ENCODE peak calls at places on chromosomes 5 and 9, in seven cellular contexts. One of them, this sample, is unnamed.
A peak's percentile ranks its signal among the peaks of the same experiment; 100 is the strongest.

GRCh38 chr5:179974946-179975712 is 67.4 kb upstream of the TBC1D9B start:
- DNase-seq in heart left ventricle: peak; percentile 30
- DNase-seq in psoas muscle: no peak
- DNase-seq in AG04450: no peak
- DNase-seq in A673: peak; percentile 11
- DNase-seq in gastrocnemius medialis: no peak
- DNase-seq in lung: no peak
- DNase-seq in this sample: no peak

GRCh38 chr5:150219861-150220260 is 30.0 kb downstream of the SLC6A7 start:
- DNase-seq in psoas muscle: no peak
- DNase-seq in gastrocnemius medialis: no peak
- DNase-seq in AG04450: no peak
- DNase-seq in A673: no peak
- DNase-seq in heart left ventricle: no peak
- DNase-seq in lung: no peak
- DNase-seq in this sample: no peak

GRCh38 chr5:146762830-146763229 is 115.7 kb downstream of the PPP2R2B start:
- DNase-seq in A673: no peak
- DNase-seq in lung: no peak
- DNase-seq in AG04450: no peak
- DNase-seq in heart left ventricle: no peak
- DNase-seq in psoas muscle: no peak
- DNase-seq in gastrocnemius medialis: no peak
- DNase-seq in this sample: no peak

GRCh38 chr5:92567831-92568450 is 1013.1 kb downstream of the NR2F1-AS1 start:
- DNase-seq in heart left ventricle: no peak
- DNase-seq in lung: no peak
- DNase-seq in A673: no peak
- DNase-seq in psoas muscle: no peak
- DNase-seq in gastrocnemius medialis: no peak
- DNase-seq in AG04450: no peak
- DNase-seq in this sample: no peak

GRCh38 chr5:68771747-68772146 is 322.1 kb upstream of the SLC30A5 start:
- DNase-seq in A673: no peak
- DNase-seq in heart left ventricle: no peak
- DNase-seq in lung: no peak
- DNase-seq in psoas muscle: no peak
- DNase-seq in gastrocnemius medialis: no peak
- DNase-seq in AG04450: no peak
- DNase-seq in this sample: no peak

GRCh38 chr5:174340221-174340620 is 294.7 kb downstream of the NSG2 start:
- DNase-seq in lung: no peak
- DNase-seq in heart left ventricle: no peak
- DNase-seq in psoas muscle: no peak
- DNase-seq in AG04450: no peak
- DNase-seq in A673: no peak
- DNase-seq in gastrocnemius medialis: no peak
- DNase-seq in this sample: peak; percentile 23

GRCh38 chr5:65832603-65833228 is 93.7 kb upstream of the ERBIN start:
- DNase-seq in AG04450: no peak
- DNase-seq in heart left ventricle: no peak
- DNase-seq in A673: no peak
- DNase-seq in gastrocnemius medialis: no peak
- DNase-seq in lung: no peak
- DNase-seq in psoas muscle: no peak
- DNase-seq in this sample: no peak

GRCh38 chr5:14503017-14503680 is 78.4 kb upstream of the OTULINL start:
- DNase-seq in A673: no peak
- DNase-seq in AG04450: no peak
- DNase-seq in heart left ventricle: no peak
- DNase-seq in gastrocnemius medialis: peak; percentile 18
- DNase-seq in psoas muscle: no peak
- DNase-seq in lung: no peak
- DNase-seq in this sample: no peak

GRCh38 chr9:76699966-76700365 is 64.3 kb upstream of the PCA3 start:
- DNase-seq in gastrocnemius medialis: no peak
- DNase-seq in heart left ventricle: no peak
- DNase-seq in psoas muscle: no peak
- DNase-seq in lung: no peak
- DNase-seq in A673: no peak
- DNase-seq in AG04450: peak; percentile 13
- DNase-seq in this sample: peak; percentile 63

GRCh38 chr5:132750471-132751230 is 3.4 kb downstream of the CCNI2 start:
- DNase-seq in lung: no peak
- DNase-seq in psoas muscle: no peak
- DNase-seq in heart left ventricle: no peak
- DNase-seq in gastrocnemius medialis: no peak
- DNase-seq in AG04450: no peak
- DNase-seq in A673: no peak
- DNase-seq in this sample: no peak

GRCh38 chr5:74179183-74179582 is 461.3 kb downstream of the ENC1 start:
- DNase-seq in heart left ventricle: no peak
- DNase-seq in A673: no peak
- DNase-seq in gastrocnemius medialis: no peak
- DNase-seq in AG04450: peak; percentile 92
- DNase-seq in lung: no peak
- DNase-seq in psoas muscle: no peak
- DNase-seq in this sample: no peak

GRCh38 chr9:130498298-130498917 is 53.6 kb downstream of the ASS1 start:
- DNase-seq in A673: peak; percentile 63
- DNase-seq in heart left ventricle: no peak
- DNase-seq in psoas muscle: no peak
- DNase-seq in lung: no peak
- DNase-seq in AG04450: no peak
- DNase-seq in gastrocnemius medialis: no peak
- DNase-seq in this sample: no peak

GRCh38 chr5:43753069-43753468 is 150.1 kb downstream of the NNT start:
- DNase-seq in gastrocnemius medialis: no peak
- DNase-seq in psoas muscle: no peak
- DNase-seq in AG04450: no peak
- DNase-seq in heart left ventricle: no peak
- DNase-seq in A673: no peak
- DNase-seq in lung: no peak
- DNase-seq in this sample: no peak

GRCh38 chr9:135591491-135592330 is 30.2 kb downstream of the PAEP start:
- DNase-seq in lung: no peak
- DNase-seq in A673: no peak
- DNase-seq in gastrocnemius medialis: no peak
- DNase-seq in heart left ventricle: no peak
- DNase-seq in psoas muscle: no peak
- DNase-seq in AG04450: no peak
- DNase-seq in this sample: no peak

GRCh38 chr9:92036411-92036746 is 78.8 kb downstream of the SPTLC1 start:
- DNase-seq in heart left ventricle: no peak
- DNase-seq in lung: no peak
- DNase-seq in psoas muscle: no peak
- DNase-seq in gastrocnemius medialis: no peak
- DNase-seq in AG04450: no peak
- DNase-seq in A673: no peak
- DNase-seq in this sample: no peak

GRCh38 chr9:136016882-136017812 is 56.0 kb upstream of the UBAC1 start:
- DNase-seq in lung: peak; percentile 46
- DNase-seq in heart left ventricle: peak; percentile 20
- DNase-seq in gastrocnemius medialis: no peak
- DNase-seq in psoas muscle: peak; percentile 12
- DNase-seq in AG04450: no peak
- DNase-seq in A673: no peak
- DNase-seq in this sample: no peak

GRCh38 chr5:53557386-53557785 is 3.1 kb upstream of the NDUFS4 start:
- DNase-seq in A673: no peak
- DNase-seq in lung: no peak
- DNase-seq in gastrocnemius medialis: no peak
- DNase-seq in AG04450: no peak
- DNase-seq in heart left ventricle: no peak
- DNase-seq in psoas muscle: no peak
- DNase-seq in this sample: no peak

GRCh38 chr5:130923543-130924159 is 241.4 kb downstream of the HINT1 start:
- DNase-seq in AG04450: no peak
- DNase-seq in lung: no peak
- DNase-seq in psoas muscle: no peak
- DNase-seq in heart left ventricle: no peak
- DNase-seq in gastrocnemius medialis: no peak
- DNase-seq in A673: peak; percentile 29
- DNase-seq in this sample: no peak

GRCh38 chr5:128406863-128407262 is 131.2 kb downstream of the FBN2 start:
- DNase-seq in A673: no peak
- DNase-seq in gastrocnemius medialis: no peak
- DNase-seq in psoas muscle: no peak
- DNase-seq in AG04450: no peak
- DNase-seq in lung: no peak
- DNase-seq in heart left ventricle: no peak
- DNase-seq in this sample: no peak

GRCh38 chr9:137168907-137169763 is 716 bp downstream of the LRRC26 start:
- DNase-seq in psoas muscle: no peak
- DNase-seq in lung: no peak
- DNase-seq in A673: peak; percentile 69
- DNase-seq in gastrocnemius medialis: no peak
- DNase-seq in heart left ventricle: no peak
- DNase-seq in AG04450: no peak
- DNase-seq in this sample: no peak

GRCh38 chr9:38035873-38036272 is 33.2 kb downstream of the SHB start:
- DNase-seq in psoas muscle: no peak
- DNase-seq in gastrocnemius medialis: no peak
- DNase-seq in lung: no peak
- DNase-seq in AG04450: peak; percentile 41
- DNase-seq in heart left ventricle: no peak
- DNase-seq in A673: peak; percentile 75
- DNase-seq in this sample: no peak

GRCh38 chr9:36728651-36729520 is 156.2 kb downstream of the MELK start:
- DNase-seq in heart left ventricle: no peak
- DNase-seq in A673: peak; percentile 86
- DNase-seq in AG04450: peak; percentile 66
- DNase-seq in lung: peak; percentile 50
- DNase-seq in gastrocnemius medialis: no peak
- DNase-seq in psoas muscle: peak; percentile 39
- DNase-seq in this sample: peak; percentile 23

DNA sequence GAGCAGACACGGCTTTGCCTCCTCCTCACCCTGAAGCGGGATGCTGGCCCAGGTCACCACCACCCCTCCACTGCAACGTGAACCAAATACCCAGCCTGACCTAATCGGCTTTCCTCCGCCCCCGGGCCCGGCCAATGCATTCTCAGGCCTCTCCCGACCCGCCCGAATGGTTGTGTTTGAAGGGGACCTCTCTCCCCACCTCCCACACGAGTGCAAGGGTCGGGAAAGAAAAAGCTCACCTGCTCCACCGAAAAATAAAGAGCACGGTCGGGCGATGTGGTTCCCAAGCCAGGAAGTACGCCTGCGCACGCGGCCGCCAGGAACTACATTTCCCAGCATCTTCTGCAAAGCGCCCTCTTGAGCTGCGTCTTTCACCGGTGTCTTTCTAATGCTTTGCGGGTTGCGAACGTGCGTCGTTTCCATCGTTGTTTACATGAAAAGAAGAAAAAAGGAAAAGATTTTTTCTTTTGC is at the start of gene ZNF883:
- DNase-seq in lung: peak; percentile 42
- DNase-seq in A673: peak; percentile 78
- DNase-seq in heart left ventricle: peak; percentile 74
- DNase-seq in AG04450: no peak
- DNase-seq in gastrocnemius medialis: no peak
- DNase-seq in psoas muscle: peak; percentile 35
- DNase-seq in this sample: no peak
- H3K4me3 ChIP-seq in lung: no peak within 1 kb of the TSS
- H3K4me3 ChIP-seq in A673: peak within 1 kb of the TSS; percentile 45
- H3K4me3 ChIP-seq in heart left ventricle: peak within 1 kb of the TSS; percentile 45
- H3K4me3 ChIP-seq in AG04450: peak within 1 kb of the TSS; percentile 49
- H3K4me3 ChIP-seq in gastrocnemius medialis: peak within 1 kb of the TSS; percentile 37
- H3K4me3 ChIP-seq in psoas muscle: peak within 1 kb of the TSS; percentile 55
- H3K4me3 ChIP-seq in this sample: peak within 1 kb of the TSS; percentile 49

DNA sequence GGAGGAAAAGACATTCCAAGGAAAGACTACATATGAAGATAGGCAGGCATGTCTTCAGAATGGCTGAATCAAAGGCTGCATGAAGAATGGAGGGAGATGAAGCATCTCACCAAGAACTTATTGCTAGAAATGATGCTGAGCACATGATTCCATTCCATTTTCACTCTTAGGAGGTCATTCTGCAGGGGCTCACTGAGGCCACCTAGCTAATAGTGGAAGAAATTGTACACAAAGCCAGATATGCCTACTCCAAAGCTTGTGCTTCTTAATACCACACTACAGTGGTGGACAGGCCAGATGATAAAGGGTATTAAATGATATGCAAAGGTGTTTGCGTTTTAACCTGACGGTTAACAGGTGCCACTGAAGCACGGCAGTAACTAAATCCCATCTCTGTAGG is 14.7 kb downstream of the NDUFA8 start:
- DNase-seq in lung: no peak
- DNase-seq in heart left ventricle: no peak
- DNase-seq in A673: no peak
- DNase-seq in gastrocnemius medialis: no peak
- DNase-seq in psoas muscle: no peak
- DNase-seq in AG04450: no peak
- DNase-seq in this sample: no peak
- TF ChIP-seq CTCF in lung: no peak
- TF ChIP-seq CTCF in heart left ventricle: peak; percentile 34
- TF ChIP-seq CTCF in A673: peak; percentile 52
- TF ChIP-seq CTCF in gastrocnemius medialis: no peak
- TF ChIP-seq CTCF in psoas muscle: no peak
- TF ChIP-seq CTCF in AG04450: peak; percentile 45
- TF ChIP-seq CTCF in this sample: peak; percentile 37

GRCh38 chr9:114384836-114385411 is 2.9 kb downstream of the AKNA start:
- DNase-seq in gastrocnemius medialis: no peak
- DNase-seq in heart left ventricle: no peak
- DNase-seq in AG04450: no peak
- DNase-seq in lung: no peak
- DNase-seq in A673: no peak
- DNase-seq in psoas muscle: no peak
- DNase-seq in this sample: no peak
- H3K4me3 ChIP-seq in gastrocnemius medialis: no peak overlapping the region
- H3K4me3 ChIP-seq in heart left ventricle: no peak overlapping the region
- H3K4me3 ChIP-seq in AG04450: no peak overlapping the region
- H3K4me3 ChIP-seq in lung: no peak overlapping the region
- H3K4me3 ChIP-seq in A673: no peak overlapping the region
- H3K4me3 ChIP-seq in psoas muscle: no peak overlapping the region
- H3K4me3 ChIP-seq in this sample: no peak overlapping the region

GRCh38 chr5:177490992-177491391 is 6.4 kb downstream of the PDLIM7 start:
- DNase-seq in lung: no peak
- DNase-seq in AG04450: no peak
- DNase-seq in A673: no peak
- DNase-seq in psoas muscle: no peak
- DNase-seq in gastrocnemius medialis: no peak
- DNase-seq in heart left ventricle: no peak
- DNase-seq in this sample: no peak

GRCh38 chr5:177490311-177490991 is 7.0 kb downstream of the PDLIM7 start:
- DNase-seq in gastrocnemius medialis: no peak
- DNase-seq in AG04450: no peak
- DNase-seq in psoas muscle: no peak
- DNase-seq in A673: peak; percentile 69
- DNase-seq in lung: no peak
- DNase-seq in heart left ventricle: no peak
- DNase-seq in this sample: no peak

GRCh38 chr5:177487144-177487543 is 10.3 kb downstream of the PDLIM7 start:
- DNase-seq in AG04450: no peak
- DNase-seq in psoas muscle: no peak
- DNase-seq in heart left ventricle: no peak
- DNase-seq in gastrocnemius medialis: no peak
- DNase-seq in A673: no peak
- DNase-seq in lung: no peak
- DNase-seq in this sample: no peak

GRCh38 chr5:177487975-177488374 is 9.4 kb downstream of the PDLIM7 start:
- DNase-seq in lung: no peak
- DNase-seq in AG04450: no peak
- DNase-seq in heart left ventricle: no peak
- DNase-seq in gastrocnemius medialis: no peak
- DNase-seq in psoas muscle: no peak
- DNase-seq in A673: no peak
- DNase-seq in this sample: no peak

GRCh38 chr5:177489119-177489716 is 8.2 kb downstream of the PDLIM7 start:
- DNase-seq in A673: no peak
- DNase-seq in AG04450: no peak
- DNase-seq in gastrocnemius medialis: no peak
- DNase-seq in heart left ventricle: no peak
- DNase-seq in lung: no peak
- DNase-seq in psoas muscle: no peak
- DNase-seq in this sample: no peak
- TF ChIP-seq CTCF in A673: peak; percentile 29
- TF ChIP-seq CTCF in AG04450: no peak
- TF ChIP-seq CTCF in gastrocnemius medialis: no peak
- TF ChIP-seq CTCF in heart left ventricle: no peak
- TF ChIP-seq CTCF in lung: no peak
- TF ChIP-seq CTCF in psoas muscle: no peak
- TF ChIP-seq CTCF in this sample: peak; percentile 29